ENCODE peak calls at places on chromosomes 1 and 21, in ten cellular contexts. One of them, this sample, is unnamed.

GRCh38 chr1:86778510-86779218 is 74.3 kb downstream of the SH3GLB1 start:
- DNase-seq in lower leg skin: no peak
- DNase-seq in Caki2: no peak
- DNase-seq in fibroblast of lung: peak; percentile 85
- DNase-seq in H7: no peak
- DNase-seq in HTR-8/SVneo: no peak
- DNase-seq in IMR-90: peak; percentile 86
- DNase-seq in colonic mucosa: no peak
- DNase-seq in B cell: no peak
- DNase-seq in AG20443: no peak
- DNase-seq in this sample: no peak

GRCh38 chr1:29542476-29543015 is 306.2 kb downstream of the PTPRU start:
- DNase-seq in lower leg skin: no peak
- DNase-seq in B cell: peak; percentile 20
- DNase-seq in H7: no peak
- DNase-seq in HTR-8/SVneo: no peak
- DNase-seq in IMR-90: no peak
- DNase-seq in fibroblast of lung: no peak
- DNase-seq in AG20443: no peak
- DNase-seq in colonic mucosa: no peak
- DNase-seq in Caki2: no peak
- DNase-seq in this sample: no peak

GRCh38 chr21:42125571-42126544 is 54.7 kb downstream of the UMODL1 start:
- DNase-seq in lower leg skin: no peak
- DNase-seq in colonic mucosa: no peak
- DNase-seq in IMR-90: peak; percentile 59
- DNase-seq in B cell: no peak
- DNase-seq in HTR-8/SVneo: peak; percentile 32
- DNase-seq in H7: peak; percentile 82
- DNase-seq in Caki2: no peak
- DNase-seq in AG20443: peak; percentile 70
- DNase-seq in fibroblast of lung: peak; percentile 63
- DNase-seq in this sample: peak; percentile 61

GRCh38 chr1:23827717-23828116 is 2.5 kb upstream of the HMGCL start:
- DNase-seq in IMR-90: no peak
- DNase-seq in B cell: no peak
- DNase-seq in colonic mucosa: no peak
- DNase-seq in Caki2: no peak
- DNase-seq in H7: no peak
- DNase-seq in lower leg skin: no peak
- DNase-seq in fibroblast of lung: no peak
- DNase-seq in HTR-8/SVneo: no peak
- DNase-seq in AG20443: no peak
- DNase-seq in this sample: no peak

GRCh38 chr1:26791138-26791537 is 3.4 kb downstream of the PIGV start:
- DNase-seq in IMR-90: no peak
- DNase-seq in fibroblast of lung: no peak
- DNase-seq in Caki2: no peak
- DNase-seq in HTR-8/SVneo: no peak
- DNase-seq in colonic mucosa: no peak
- DNase-seq in lower leg skin: no peak
- DNase-seq in AG20443: no peak
- DNase-seq in H7: no peak
- DNase-seq in B cell: no peak
- DNase-seq in this sample: no peak

GRCh38 chr1:15975358-15975804 is 520 bp downstream of the ZBTB17 start:
- DNase-seq in AG20443: peak; percentile 80
- DNase-seq in Caki2: peak; percentile 36
- DNase-seq in colonic mucosa: peak; percentile 54
- DNase-seq in lower leg skin: no peak
- DNase-seq in H7: peak; percentile 94
- DNase-seq in IMR-90: peak; percentile 58
- DNase-seq in HTR-8/SVneo: peak; percentile 53
- DNase-seq in B cell: peak; percentile 73
- DNase-seq in fibroblast of lung: peak; percentile 59
- DNase-seq in this sample: peak; percentile 82

GRCh38 chr1:216682694-216683243 is 40.5 kb downstream of the ESRRG start:
- DNase-seq in colonic mucosa: no peak
- DNase-seq in AG20443: no peak
- DNase-seq in IMR-90: no peak
- DNase-seq in fibroblast of lung: no peak
- DNase-seq in H7: no peak
- DNase-seq in Caki2: no peak
- DNase-seq in B cell: no peak
- DNase-seq in lower leg skin: no peak
- DNase-seq in HTR-8/SVneo: no peak
- DNase-seq in this sample: no peak

GRCh38 chr21:43967981-43968380 is 44.1 kb upstream of the TRAPPC10 start:
- DNase-seq in fibroblast of lung: no peak
- DNase-seq in H7: no peak
- DNase-seq in AG20443: no peak
- DNase-seq in HTR-8/SVneo: no peak
- DNase-seq in IMR-90: no peak
- DNase-seq in Caki2: no peak
- DNase-seq in lower leg skin: no peak
- DNase-seq in colonic mucosa: no peak
- DNase-seq in B cell: no peak
- DNase-seq in this sample: no peak

GRCh38 chr1:40530735-40531380 is 579 bp upstream of the ZNF684 start:
- DNase-seq in H7: no peak
- DNase-seq in AG20443: peak; percentile 35
- DNase-seq in IMR-90: peak; percentile 23
- DNase-seq in Caki2: no peak
- DNase-seq in HTR-8/SVneo: no peak
- DNase-seq in colonic mucosa: no peak
- DNase-seq in B cell: no peak
- DNase-seq in lower leg skin: no peak
- DNase-seq in fibroblast of lung: peak; percentile 27
- DNase-seq in this sample: no peak

GRCh38 chr1:52654063-52654462 is 21.1 kb downstream of the SHISAL2A start:
- DNase-seq in fibroblast of lung: no peak
- DNase-seq in Caki2: no peak
- DNase-seq in IMR-90: no peak
- DNase-seq in H7: no peak
- DNase-seq in AG20443: no peak
- DNase-seq in B cell: no peak
- DNase-seq in lower leg skin: no peak
- DNase-seq in colonic mucosa: no peak
- DNase-seq in HTR-8/SVneo: no peak
- DNase-seq in this sample: no peak

This sample was measured in AG08396.